ENCODE peak calls at places on chromosome 1, in eight cellular contexts. N is dorsolateral prefrontal cortex, J is H1, P is fibroblast of lung, F is uterus, M is RWPE1, L is adrenal gland, H is HL-60. A is an unnamed sample.

GRCh38 chr1:48470506-48470905 is 1.5 kb downstream of the SPATA6 start:
- DNase-seq in N (no peak), J (peak; percentile 44), P (peak; percentile 37), F (peak; percentile 42), M (no peak), L (peak; percentile 79), H (no peak), A (no peak)

GRCh38 chr1:77824083-77824482 is 44.6 kb downstream of the MIGA1 start:
- DNase-seq in N (no peak), J (no peak), P (peak; percentile 73), F (no peak), M (no peak), L (peak; percentile 55), H (no peak), A (no peak)

GRCh38 chr1:24850353-24850905 is 79.6 kb downstream of the RUNX3 start:
- DNase-seq in N (no peak), J (no peak), P (peak; percentile 47), F (no peak), M (no peak), L (no peak), H (no peak), A (no peak)

GRCh38 chr1:54256756-54257155 is 56.8 kb downstream of the MRPL37 start:
- DNase-seq in N (no peak), J (no peak), P (no peak), F (no peak), M (no peak), L (no peak), H (no peak), A (no peak)

GRCh38 chr1:200437556-200438203 is 27.8 kb upstream of the ZNF281 start:
- DNase-seq in N (no peak), J (no peak), P (peak; percentile 40), F (no peak), M (no peak), L (no peak), H (no peak), A (no peak)

GRCh38 chr1:227903061-227903521 is 44.6 kb downstream of the WNT9A start:
- DNase-seq in N (no peak), J (no peak), P (no peak), F (no peak), M (no peak), L (no peak), H (no peak), A (no peak)

GRCh38 chr1:19759740-19760089 is 40.0 kb downstream of the TMCO4 start:
- DNase-seq in N (no peak), J (no peak), P (peak; percentile 70), F (no peak), M (no peak), L (no peak), H (no peak), A (no peak)

GRCh38 chr1:28119576-28119975 is 31.2 kb upstream of the EYA3 start:
- DNase-seq in N (no peak), J (no peak), P (no peak), F (no peak), M (no peak), L (no peak), H (no peak), A (no peak)

GRCh38 chr1:245771521-245772281 is 616.9 kb downstream of the KIF26B start:
- DNase-seq in N (no peak), J (no peak), P (peak; percentile 99), F (no peak), M (no peak), L (peak; percentile 70), H (no peak), A (peak; percentile 82)

GRCh38 chr1:162107911-162108310 is 38.4 kb downstream of the NOS1AP start:
- DNase-seq in N (no peak), J (no peak), P (no peak), F (no peak), M (no peak), L (no peak), H (no peak), A (no peak)

GRCh38 chr1:24865168-24865567 is 64.9 kb downstream of the RUNX3 start:
- DNase-seq in N (no peak), J (no peak), P (no peak), F (no peak), M (no peak), L (peak; percentile 14), H (no peak), A (no peak)

GRCh38 chr1:234440348-234440747 is 38.6 kb downstream of the TARBP1 start:
- DNase-seq in N (no peak), J (no peak), P (no peak), F (no peak), M (no peak), L (no peak), H (no peak), A (no peak)

GRCh38 chr1:112935474-112936289 is 20.3 kb downstream of the SLC16A1 start:
- DNase-seq in N (no peak), J (no peak), P (peak; percentile 81), F (no peak), M (peak; percentile 66), L (no peak), H (no peak), A (no peak)

GRCh38 chr1:43774359-43774758 is 67.0 kb downstream of the ST3GAL3 start:
- DNase-seq in N (no peak), J (no peak), P (peak; percentile 68), F (no peak), M (peak; percentile 80), L (peak; percentile 62), H (peak; percentile 41), A (peak; percentile 36)

GRCh38 chr1:8456306-8456912 is 138.5 kb downstream of the SLC45A1 start:
- DNase-seq in N (no peak), J (no peak), P (peak; percentile 85), F (no peak), M (peak; percentile 48), L (no peak), H (no peak), A (no peak)

GRCh38 chr1:23548704-23549143 is 10.6 kb downstream of the ID3 start:
- DNase-seq in N (no peak), J (no peak), P (peak; percentile 47), F (no peak), M (no peak), L (peak; percentile 70), H (no peak), A (no peak)

GRCh38 chr1:89557954-89558353 is 33.3 kb downstream of the LRRC8B start:
- DNase-seq in N (no peak), J (no peak), P (no peak), F (no peak), M (no peak), L (no peak), H (no peak), A (no peak)

GRCh38 chr1:26472901-26473845 is 933 bp downstream of the HMGN2 start:
- DNase-seq in N (peak; percentile 97), J (peak; percentile 95), P (peak; percentile 86), F (peak; percentile 95), M (peak; percentile 94), L (peak; percentile 98), H (peak; percentile 84), A (peak; percentile 86)

GRCh38 chr1:158286487-158286886 is 3.2 kb upstream of the CD1C start:
- DNase-seq in N (no peak), J (no peak), P (no peak), F (no peak), M (no peak), L (no peak), H (no peak), A (no peak)

GRCh38 chr1:208500379-208500778 is 256.2 kb upstream of the PLXNA2 start:
- DNase-seq in N (no peak), J (no peak), P (no peak), F (no peak), M (no peak), L (peak; percentile 70), H (no peak), A (no peak)

GRCh38 chr1:24902471-24902891 is 27.6 kb downstream of the RUNX3 start:
- DNase-seq in N (no peak), J (no peak), P (no peak), F (no peak), M (no peak), L (peak; percentile 28), H (no peak), A (no peak)

GRCh38 chr1:75514270-75514669 is 96.6 kb downstream of the SLC44A5 start:
- DNase-seq in N (no peak), J (no peak), P (peak; percentile 63), F (no peak), M (no peak), L (no peak), H (no peak), A (no peak)

GRCh38 chr1:214548988-214549387 is 2.4 kb downstream of the PTPN14 start:
- DNase-seq in N (no peak), J (no peak), P (peak; percentile 70), F (peak; percentile 49), M (no peak), L (peak; percentile 85), H (no peak), A (no peak)

GRCh38 chr1:12244078-12244477 is 14.2 kb downstream of the VPS13D start:
- DNase-seq in N (no peak), J (peak; percentile 46), P (no peak), F (no peak), M (peak; percentile 13), L (no peak), H (no peak), A (no peak)
- TF ChIP-seq CTCF in N (no peak), J (no peak), P (peak; percentile 21), F (no peak), M (no peak), L (no peak), H (peak; percentile 31), A (peak; percentile 41)

GRCh38 chr1:212943393-212943710 is 7.0 kb upstream of the VASH2 start:
- DNase-seq in N (no peak), J (no peak), P (no peak), F (no peak), M (no peak), L (no peak), H (no peak), A (no peak)
- H3K27ac ChIP-seq in N (no peak overlapping the region), J (no peak overlapping the region), P (no peak overlapping the region), F (no peak overlapping the region), M (no peak overlapping the region), L (no peak overlapping the region), H (no peak overlapping the region), A (no peak overlapping the region)

GRCh38 chr1:63888984-63889383 is 115.2 kb downstream of the ROR1 start:
- DNase-seq in N (no peak), J (no peak), P (peak; percentile 34), F (no peak), M (no peak), L (no peak), H (no peak), A (peak; percentile 58)

GRCh38 chr1:63887809-63888208 is 114.0 kb downstream of the ROR1 start:
- DNase-seq in N (no peak), J (no peak), P (no peak), F (no peak), M (no peak), L (no peak), H (no peak), A (no peak)

GRCh38 chr1:63883494-63884235 is 109.8 kb downstream of the ROR1 start:
- DNase-seq in N (no peak), J (no peak), P (no peak), F (no peak), M (no peak), L (no peak), H (no peak), A (no peak)

GRCh38 chr1:63886348-63886747 is 112.5 kb downstream of the ROR1 start:
- DNase-seq in N (no peak), J (no peak), P (no peak), F (no peak), M (no peak), L (no peak), H (no peak), A (no peak)

GRCh38 chr1:63885899-63886298 is 112.1 kb downstream of the ROR1 start:
- DNase-seq in N (no peak), J (no peak), P (no peak), F (no peak), M (no peak), L (no peak), H (no peak), A (no peak)
- TF ChIP-seq CTCF in N (no peak), J (no peak), P (no peak), F (no peak), M (no peak), L (no peak), H (no peak), A (no peak)

GRCh38 chr1:31412732-31413404 is at the start of gene SERINC2:
- DNase-seq in N (no peak), J (peak; percentile 81), P (no peak), F (no peak), M (peak; percentile 82), L (no peak), H (no peak), A (no peak)
- H3K27ac ChIP-seq in N (no peak within 1 kb of the TSS), J (peak within 1 kb of the TSS; percentile 3), P (peak within 1 kb of the TSS; percentile 78), F (no peak within 1 kb of the TSS), M (peak within 1 kb of the TSS; percentile 98), L (peak within 1 kb of the TSS; percentile 69), H (no peak within 1 kb of the TSS), A (no peak within 1 kb of the TSS)

A was measured in AG04450.